ENCODE peak calls at places on chromosomes 12 and 14, in seven cellular contexts. One of them, this sample, is unnamed. For H3K9me3, the result is how much of the 10 kb centered on the place peaks cover.

GRCh38 chr12:106079148-106079738 is 59.5 kb downstream of the NUAK1 start:
- DNase-seq in cardiac muscle cell: no peak
- DNase-seq in astrocyte: no peak
- DNase-seq in left ventricle myocardium inferior: no peak
- DNase-seq in lung: no peak
- DNase-seq in RWPE2: no peak
- DNase-seq in thoracic aorta: no peak
- DNase-seq in this sample: no peak

GRCh38 chr14:100025111-100025510 is 40.1 kb upstream of the EVL start:
- DNase-seq in cardiac muscle cell: peak
- DNase-seq in astrocyte: no peak
- DNase-seq in left ventricle myocardium inferior: no peak
- DNase-seq in lung: peak
- DNase-seq in RWPE2: no peak
- DNase-seq in thoracic aorta: no peak
- DNase-seq in this sample: peak

GRCh38 chr12:51591020-51591901 is at the start of gene SCN8A:
- DNase-seq in cardiac muscle cell: peak
- DNase-seq in astrocyte: peak
- DNase-seq in left ventricle myocardium inferior: peak
- DNase-seq in lung: no peak
- DNase-seq in RWPE2: peak
- DNase-seq in thoracic aorta: no peak
- DNase-seq in this sample: peak

GRCh38 chr12:61037792-61038191 is 1222.4 kb upstream of the USP15 start:
- DNase-seq in cardiac muscle cell: no peak
- DNase-seq in astrocyte: no peak
- DNase-seq in left ventricle myocardium inferior: no peak
- DNase-seq in lung: no peak
- DNase-seq in RWPE2: peak
- DNase-seq in thoracic aorta: no peak
- DNase-seq in this sample: no peak

GRCh38 chr12:122949405-122949804 is 16.9 kb downstream of the ABCB9 start:
- DNase-seq in cardiac muscle cell: no peak
- DNase-seq in astrocyte: no peak
- DNase-seq in left ventricle myocardium inferior: no peak
- DNase-seq in lung: no peak
- DNase-seq in RWPE2: no peak
- DNase-seq in thoracic aorta: no peak
- DNase-seq in this sample: no peak

GRCh38 chr12:5417500-5417899 is 14.4 kb upstream of the NTF3 start:
- DNase-seq in cardiac muscle cell: no peak
- DNase-seq in astrocyte: peak
- DNase-seq in left ventricle myocardium inferior: no peak
- DNase-seq in lung: no peak
- DNase-seq in RWPE2: no peak
- DNase-seq in thoracic aorta: no peak
- DNase-seq in this sample: no peak

GRCh38 chr12:69024413-69024812 is 91.4 kb upstream of the CPM start:
- DNase-seq in cardiac muscle cell: no peak
- DNase-seq in astrocyte: peak
- DNase-seq in left ventricle myocardium inferior: no peak
- DNase-seq in lung: peak
- DNase-seq in RWPE2: peak
- DNase-seq in thoracic aorta: no peak
- DNase-seq in this sample: no peak

GRCh38 chr14:24960816-24961215 is 89.1 kb downstream of the STXBP6 start:
- DNase-seq in cardiac muscle cell: no peak
- DNase-seq in astrocyte: peak
- DNase-seq in left ventricle myocardium inferior: no peak
- DNase-seq in lung: no peak
- DNase-seq in RWPE2: no peak
- DNase-seq in thoracic aorta: no peak
- DNase-seq in this sample: no peak

GRCh38 chr14:91805659-91806058 is 61.7 kb downstream of the TC2N start:
- DNase-seq in cardiac muscle cell: no peak
- DNase-seq in astrocyte: no peak
- DNase-seq in left ventricle myocardium inferior: no peak
- DNase-seq in lung: no peak
- DNase-seq in RWPE2: no peak
- DNase-seq in thoracic aorta: no peak
- DNase-seq in this sample: no peak

GRCh38 chr12:115810166-115810565 is 467.3 kb downstream of the MED13L start:
- DNase-seq in cardiac muscle cell: no peak
- DNase-seq in astrocyte: no peak
- DNase-seq in left ventricle myocardium inferior: no peak
- DNase-seq in lung: no peak
- DNase-seq in RWPE2: no peak
- DNase-seq in thoracic aorta: no peak
- DNase-seq in this sample: no peak

GRCh38 chr12:98745578-98746391 is 100.7 kb downstream of the APAF1 start:
- DNase-seq in cardiac muscle cell: peak
- DNase-seq in astrocyte: no peak
- DNase-seq in left ventricle myocardium inferior: no peak
- DNase-seq in lung: no peak
- DNase-seq in RWPE2: no peak
- DNase-seq in thoracic aorta: no peak
- DNase-seq in this sample: no peak

GRCh38 chr14:80638620-80639215 is 302.8 kb downstream of the CEP128 start:
- DNase-seq in cardiac muscle cell: no peak
- DNase-seq in astrocyte: peak
- DNase-seq in left ventricle myocardium inferior: no peak
- DNase-seq in lung: no peak
- DNase-seq in RWPE2: no peak
- DNase-seq in thoracic aorta: no peak
- DNase-seq in this sample: no peak

GRCh38 chr12:14607561-14607960 is 39.9 kb upstream of the PLBD1 start:
- DNase-seq in cardiac muscle cell: no peak
- DNase-seq in astrocyte: no peak
- DNase-seq in left ventricle myocardium inferior: no peak
- DNase-seq in lung: no peak
- DNase-seq in RWPE2: no peak
- DNase-seq in thoracic aorta: no peak
- DNase-seq in this sample: no peak

GRCh38 chr12:132150780-132151144 is 6.5 kb downstream of the NOC4L start:
- DNase-seq in cardiac muscle cell: no peak
- DNase-seq in astrocyte: no peak
- DNase-seq in left ventricle myocardium inferior: no peak
- DNase-seq in lung: no peak
- DNase-seq in RWPE2: peak
- DNase-seq in thoracic aorta: no peak
- DNase-seq in this sample: no peak

GRCh38 chr12:114898159-114898558 is 214.2 kb upstream of the TBX3 start:
- DNase-seq in cardiac muscle cell: no peak
- DNase-seq in astrocyte: no peak
- DNase-seq in left ventricle myocardium inferior: no peak
- DNase-seq in lung: no peak
- DNase-seq in RWPE2: no peak
- DNase-seq in thoracic aorta: no peak
- DNase-seq in this sample: no peak

GRCh38 chr12:93778306-93778705 is 101.1 kb downstream of the CRADD start:
- DNase-seq in cardiac muscle cell: no peak
- DNase-seq in astrocyte: peak
- DNase-seq in left ventricle myocardium inferior: peak
- DNase-seq in lung: no peak
- DNase-seq in RWPE2: no peak
- DNase-seq in thoracic aorta: peak
- DNase-seq in this sample: no peak

GRCh38 chr14:71554959-71555612 is 377.1 kb upstream of the RGS6 start:
- DNase-seq in cardiac muscle cell: no peak
- DNase-seq in astrocyte: no peak
- DNase-seq in left ventricle myocardium inferior: no peak
- DNase-seq in lung: no peak
- DNase-seq in RWPE2: no peak
- DNase-seq in thoracic aorta: no peak
- DNase-seq in this sample: peak

GRCh38 chr12:91140660-91141045 is 29.4 kb upstream of the LUM start:
- DNase-seq in cardiac muscle cell: no peak
- DNase-seq in astrocyte: peak
- DNase-seq in left ventricle myocardium inferior: no peak
- DNase-seq in lung: no peak
- DNase-seq in RWPE2: no peak
- DNase-seq in thoracic aorta: no peak
- DNase-seq in this sample: no peak

DNA sequence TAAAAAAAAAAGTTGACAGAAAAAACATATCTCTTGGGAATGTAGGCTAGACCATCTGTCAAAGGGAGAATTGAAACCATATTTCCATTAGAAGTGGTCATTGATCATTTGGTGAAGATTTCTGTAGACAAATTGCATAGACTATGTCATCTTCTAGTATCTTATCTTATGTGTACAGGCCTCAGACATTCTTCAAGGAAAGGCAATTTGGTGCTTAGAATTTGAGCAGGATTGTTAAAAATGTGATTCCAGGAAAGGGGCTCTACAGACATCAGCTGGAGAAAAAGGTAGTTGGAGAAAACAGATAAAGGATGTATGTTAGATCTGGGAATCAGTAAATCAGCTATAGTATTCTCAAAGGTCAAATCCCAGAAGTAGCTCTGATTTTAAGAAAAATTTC is 627.1 kb downstream of the TMTC2 start:
- DNase-seq in cardiac muscle cell: no peak
- DNase-seq in astrocyte: no peak
- DNase-seq in left ventricle myocardium inferior: no peak
- DNase-seq in lung: no peak
- DNase-seq in RWPE2: no peak
- DNase-seq in thoracic aorta: no peak
- DNase-seq in this sample: no peak
- H3K27ac ChIP-seq in cardiac muscle cell: no peak
- H3K27ac ChIP-seq in astrocyte: no peak
- H3K27ac ChIP-seq in left ventricle myocardium inferior: no peak
- H3K27ac ChIP-seq in lung: no peak
- H3K27ac ChIP-seq in RWPE2: no peak
- H3K27ac ChIP-seq in thoracic aorta: no peak
- H3K27ac ChIP-seq in this sample: no peak

GRCh38 chr14:21208554-21208953 is 52.7 kb upstream of the OR5AU1 start:
- DNase-seq in cardiac muscle cell: no peak
- DNase-seq in astrocyte: no peak
- DNase-seq in left ventricle myocardium inferior: no peak
- DNase-seq in lung: no peak
- DNase-seq in RWPE2: no peak
- DNase-seq in thoracic aorta: no peak
- DNase-seq in this sample: no peak
- H3K9me3 ChIP-seq in cardiac muscle cell: under half
- H3K9me3 ChIP-seq in astrocyte: under half
- H3K9me3 ChIP-seq in left ventricle myocardium inferior: under half
- H3K9me3 ChIP-seq in lung: under half
- H3K9me3 ChIP-seq in RWPE2: under half
- H3K9me3 ChIP-seq in thoracic aorta: under half
- H3K9me3 ChIP-seq in this sample: under half

GRCh38 chr12:80979821-80980220 is 42.1 kb upstream of the LIN7A start:
- DNase-seq in cardiac muscle cell: no peak
- DNase-seq in astrocyte: no peak
- DNase-seq in left ventricle myocardium inferior: no peak
- DNase-seq in lung: no peak
- DNase-seq in RWPE2: no peak
- DNase-seq in thoracic aorta: no peak
- DNase-seq in this sample: no peak

GRCh38 chr12:80979251-80979650 is 41.5 kb upstream of the LIN7A start:
- DNase-seq in cardiac muscle cell: no peak
- DNase-seq in astrocyte: no peak
- DNase-seq in left ventricle myocardium inferior: no peak
- DNase-seq in lung: no peak
- DNase-seq in RWPE2: no peak
- DNase-seq in thoracic aorta: no peak
- DNase-seq in this sample: no peak

GRCh38 chr12:80977356-80977755 is 39.6 kb upstream of the LIN7A start:
- DNase-seq in cardiac muscle cell: no peak
- DNase-seq in astrocyte: peak
- DNase-seq in left ventricle myocardium inferior: no peak
- DNase-seq in lung: no peak
- DNase-seq in RWPE2: no peak
- DNase-seq in thoracic aorta: no peak
- DNase-seq in this sample: no peak
- H3K27ac ChIP-seq in cardiac muscle cell: no peak
- H3K27ac ChIP-seq in astrocyte: no peak
- H3K27ac ChIP-seq in left ventricle myocardium inferior: no peak
- H3K27ac ChIP-seq in lung: no peak
- H3K27ac ChIP-seq in RWPE2: no peak
- H3K27ac ChIP-seq in thoracic aorta: no peak
- H3K27ac ChIP-seq in this sample: no peak

GRCh38 chr14:106872619-106873446 is 1346.5 kb downstream of the TMEM121 start:
- DNase-seq in cardiac muscle cell: no peak
- DNase-seq in astrocyte: no peak
- DNase-seq in left ventricle myocardium inferior: peak
- DNase-seq in lung: peak
- DNase-seq in RWPE2: no peak
- DNase-seq in thoracic aorta: no peak
- DNase-seq in this sample: peak
- H3K9me3 ChIP-seq in cardiac muscle cell: under half
- H3K9me3 ChIP-seq in astrocyte: under half
- H3K9me3 ChIP-seq in left ventricle myocardium inferior: under half
- H3K9me3 ChIP-seq in lung: under half
- H3K9me3 ChIP-seq in RWPE2: under half
- H3K9me3 ChIP-seq in thoracic aorta: under half
- H3K9me3 ChIP-seq in this sample: under half

GRCh38 chr14:89430271-89430620 is 13.2 kb upstream of the FOXN3 start:
- DNase-seq in cardiac muscle cell: no peak
- DNase-seq in astrocyte: no peak
- DNase-seq in left ventricle myocardium inferior: no peak
- DNase-seq in lung: no peak
- DNase-seq in RWPE2: no peak
- DNase-seq in thoracic aorta: no peak
- DNase-seq in this sample: no peak

GRCh38 chr14:89427426-89428162 is 10.6 kb upstream of the FOXN3 start:
- DNase-seq in cardiac muscle cell: no peak
- DNase-seq in astrocyte: no peak
- DNase-seq in left ventricle myocardium inferior: no peak
- DNase-seq in lung: no peak
- DNase-seq in RWPE2: no peak
- DNase-seq in thoracic aorta: no peak
- DNase-seq in this sample: no peak

GRCh38 chr14:89429206-89430091 is 12.4 kb upstream of the FOXN3 start:
- DNase-seq in cardiac muscle cell: no peak
- DNase-seq in astrocyte: peak
- DNase-seq in left ventricle myocardium inferior: no peak
- DNase-seq in lung: no peak
- DNase-seq in RWPE2: no peak
- DNase-seq in thoracic aorta: no peak
- DNase-seq in this sample: peak

GRCh38 chr14:89428163-89428523 is 11.1 kb upstream of the FOXN3 start:
- DNase-seq in cardiac muscle cell: no peak
- DNase-seq in astrocyte: no peak
- DNase-seq in left ventricle myocardium inferior: no peak
- DNase-seq in lung: no peak
- DNase-seq in RWPE2: no peak
- DNase-seq in thoracic aorta: no peak
- DNase-seq in this sample: no peak

DNA sequence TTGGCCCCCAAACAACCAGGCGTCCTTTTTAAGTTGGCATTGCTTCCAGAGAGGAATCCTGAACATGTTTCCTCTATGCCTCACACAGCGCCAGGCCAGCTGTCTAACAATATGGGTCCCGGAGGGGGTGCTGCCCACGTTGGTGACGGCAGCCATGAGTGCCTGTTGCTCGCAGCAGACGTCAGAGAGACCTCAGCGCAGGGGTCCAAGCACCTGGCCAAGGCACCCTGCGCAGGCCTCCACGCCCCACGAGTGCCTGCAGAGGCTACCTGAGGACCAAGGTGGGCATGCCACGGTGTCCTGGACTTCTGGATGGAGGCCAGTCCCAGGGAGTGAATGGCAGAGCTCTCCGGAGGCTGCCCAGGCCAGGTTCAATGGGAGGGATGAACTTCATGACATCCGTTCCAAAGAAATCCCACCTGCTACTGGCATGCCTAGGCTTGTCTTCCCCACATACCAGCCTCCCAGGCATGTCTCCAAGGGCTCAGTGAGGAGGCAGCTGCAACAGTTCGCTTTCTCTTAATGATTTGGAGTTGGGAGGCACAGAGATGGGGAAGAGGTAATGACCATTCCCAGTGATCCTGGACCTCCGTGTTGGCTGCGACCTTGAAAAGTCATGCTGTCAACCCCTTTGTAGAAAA is 11.6 kb upstream of the FOXN3 start:
- DNase-seq in cardiac muscle cell: no peak
- DNase-seq in astrocyte: peak
- DNase-seq in left ventricle myocardium inferior: no peak
- DNase-seq in lung: no peak
- DNase-seq in RWPE2: peak
- DNase-seq in thoracic aorta: no peak
- DNase-seq in this sample: peak
- H3K27ac ChIP-seq in cardiac muscle cell: no peak
- H3K27ac ChIP-seq in astrocyte: peak
- H3K27ac ChIP-seq in left ventricle myocardium inferior: peak
- H3K27ac ChIP-seq in lung: no peak
- H3K27ac ChIP-seq in RWPE2: peak
- H3K27ac ChIP-seq in thoracic aorta: peak
- H3K27ac ChIP-seq in this sample: peak

This sample was measured in DND-41.